ENCODE peak calls at places on chromosome 3, in nine cellular contexts. J is fibroblast of mammary gland, Q is fibroblast of pulmonary artery, G is A673, F is GM10248, C is D721Med, S is lower lobe of right lung, W is lung, O is keratinocyte. D is an unnamed sample.

GRCh38 chr3:124847863-124848262 is 39.3 kb downstream of the ITGB5 start:
- DNase-seq in J (no peak), Q (no peak), G (no peak), F (no peak), C (no peak), S (no peak), W (no peak), O (no peak), D (no peak)

GRCh38 chr3:3753416-3753815 is 45.8 kb upstream of the LRRN1 start:
- DNase-seq in J (no peak), Q (no peak), G (no peak), F (no peak), C (no peak), S (no peak), W (no peak), O (no peak), D (no peak)

GRCh38 chr3:126646662-126647061 is 8.3 kb downstream of the TXNRD3 start:
- DNase-seq in J (no peak), Q (peak), G (peak), F (no peak), C (no peak), S (no peak), W (no peak), O (no peak), D (no peak)

GRCh38 chr3:69240651-69241578 is 118.5 kb upstream of the LMOD3 start:
- DNase-seq in J (no peak), Q (peak), G (no peak), F (peak), C (no peak), S (peak), W (peak), O (no peak), D (no peak)

GRCh38 chr3:188326111-188326510 is 172.2 kb downstream of the LPP start:
- DNase-seq in J (no peak), Q (peak), G (no peak), F (no peak), C (no peak), S (no peak), W (no peak), O (no peak), D (no peak)

GRCh38 chr3:156659260-156659659 is 15.1 kb upstream of the TIPARP start:
- DNase-seq in J (no peak), Q (no peak), G (no peak), F (no peak), C (no peak), S (no peak), W (no peak), O (no peak), D (no peak)

GRCh38 chr3:36991147-36991546 is 1.8 kb downstream of the EPM2AIP1 start:
- DNase-seq in J (no peak), Q (no peak), G (no peak), F (no peak), C (no peak), S (no peak), W (no peak), O (no peak), D (no peak)

GRCh38 chr3:139106013-139106932 is 61.6 kb upstream of the PRR23C start:
- DNase-seq in J (no peak), Q (no peak), G (no peak), F (no peak), C (no peak), S (no peak), W (no peak), O (no peak), D (no peak)

GRCh38 chr3:152079980-152080379 is 188.7 kb upstream of the MBNL1 start:
- DNase-seq in J (no peak), Q (no peak), G (no peak), F (no peak), C (no peak), S (no peak), W (no peak), O (no peak), D (no peak)

GRCh38 chr3:188497021-188497420 is 343.1 kb downstream of the LPP start:
- DNase-seq in J (peak), Q (peak), G (peak), F (no peak), C (no peak), S (no peak), W (no peak), O (no peak), D (no peak)

GRCh38 chr3:162489853-162490252 is 993.2 kb downstream of the OTOL1 start:
- DNase-seq in J (no peak), Q (peak), G (peak), F (no peak), C (no peak), S (no peak), W (no peak), O (no peak), D (no peak)
- TF ChIP-seq CTCF in J (no peak), Q (peak), G (peak), F (no peak), C (peak), S (no peak), W (no peak), O (no peak), D (no peak)

GRCh38 chr3:186261638-186262037 is 100.4 kb downstream of the DGKG start:
- DNase-seq in J (peak), Q (no peak), G (no peak), F (peak), C (no peak), S (no peak), W (no peak), O (no peak), D (no peak)
- TF ChIP-seq CTCF in J (peak), Q (peak), G (peak), F (peak), C (peak), S (no peak), W (no peak), O (peak), D (peak)

GRCh38 chr3:104101736-104102135 is 1265.0 kb upstream of the ALCAM start:
- DNase-seq in J (peak), Q (no peak), G (no peak), F (no peak), C (no peak), S (no peak), W (no peak), O (no peak), D (no peak)

DNA sequence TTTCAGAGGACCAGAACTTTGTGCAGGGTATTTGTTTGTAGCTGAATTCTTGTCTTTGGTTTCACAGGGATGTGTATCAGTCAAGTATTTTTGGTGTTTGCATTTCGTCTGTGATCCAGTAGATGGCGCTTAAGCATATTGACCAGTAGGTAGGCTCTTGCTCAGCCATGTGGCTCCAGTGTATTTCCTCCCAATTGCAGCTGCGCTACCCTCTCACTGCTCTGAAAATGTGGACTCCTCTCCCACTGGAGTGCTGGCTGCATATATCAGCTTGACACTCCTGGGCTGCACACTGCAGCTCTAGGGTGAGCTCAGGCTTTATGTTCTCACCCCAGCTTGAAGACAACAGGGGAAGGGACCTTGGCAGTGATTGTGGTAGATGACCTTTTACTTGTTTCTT is 1264.3 kb upstream of the ALCAM start:
- DNase-seq in J (peak), Q (peak), G (peak), F (peak), C (no peak), S (no peak), W (no peak), O (no peak), D (peak)
- TF ChIP-seq CTCF in J (peak), Q (peak), G (peak), F (peak), C (peak), S (peak), W (no peak), O (peak), D (peak)

DNA sequence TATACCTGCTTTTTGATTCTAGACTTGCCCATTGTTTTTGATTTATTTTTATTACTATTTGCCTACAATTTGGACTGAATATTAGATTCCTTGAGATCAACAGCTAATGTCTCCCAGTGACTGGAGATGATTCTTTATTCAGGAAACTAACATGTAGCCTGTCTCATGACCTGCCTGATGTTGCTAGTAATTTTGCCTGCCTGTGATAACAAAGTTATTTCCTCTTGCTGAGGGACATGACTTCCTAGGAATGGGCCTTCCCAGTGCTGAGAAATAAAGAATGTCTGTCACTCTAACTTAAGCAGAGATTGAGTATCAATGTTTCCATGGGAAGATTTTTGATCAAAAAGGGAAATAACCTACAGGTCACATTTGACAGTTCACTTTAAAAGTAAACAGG is 13.4 kb upstream of the NPHP3 start:
- DNase-seq in J (no peak), Q (no peak), G (no peak), F (no peak), C (no peak), S (no peak), W (no peak), O (no peak), D (no peak)
- TF ChIP-seq CTCF in J (no peak), Q (no peak), G (no peak), F (no peak), C (no peak), S (no peak), W (no peak), O (no peak), D (no peak)

D was measured in BE2C.